ENCODE peak calls at places on chromosomes 11 and 22, in nine cellular contexts. A, D, C, P, Q, V, F, X and O are unnamed samples.

GRCh38 chr11:133347988-133348387 is 184.3 kb downstream of the OPCML start:
- DNase-seq in A (no peak), D (no peak), C (no peak), P (no peak), Q (no peak), V (no peak), F (no peak), X (no peak), O (no peak)

GRCh38 chr22:42909363-42910058 is 52.4 kb upstream of the ARFGAP3 start:
- DNase-seq in A (no peak), D (no peak), C (no peak), P (no peak), Q (no peak), V (no peak), F (no peak), X (no peak), O (no peak)

GRCh38 chr22:38921126-38921525 is 36.3 kb upstream of the APOBEC3A start:
- DNase-seq in A (no peak), D (no peak), C (no peak), P (no peak), Q (no peak), V (no peak), F (no peak), X (peak), O (no peak)

GRCh38 chr11:47499160-47499559 is 50.2 kb upstream of the RAPSN start:
- DNase-seq in A (no peak), D (no peak), C (no peak), P (no peak), Q (no peak), V (no peak), F (no peak), X (no peak), O (no peak)

GRCh38 chr11:64007160-64007628 is 21.0 kb downstream of the OTUB1 start:
- DNase-seq in A (no peak), D (no peak), C (peak), P (peak), Q (no peak), V (no peak), F (peak), X (no peak), O (no peak)

GRCh38 chr11:12253843-12254281 is 123.5 kb upstream of the PARVA start:
- DNase-seq in A (no peak), D (no peak), C (no peak), P (no peak), Q (no peak), V (no peak), F (no peak), X (no peak), O (no peak)

GRCh38 chr11:112302226-112302868 is 41.7 kb upstream of the PLET1 start:
- DNase-seq in A (no peak), D (no peak), C (no peak), P (peak), Q (peak), V (no peak), F (peak), X (no peak), O (no peak)

GRCh38 chr11:56932572-56933235 is 56.0 kb upstream of the OR5AK2 start:
- DNase-seq in A (no peak), D (no peak), C (no peak), P (no peak), Q (peak), V (no peak), F (peak), X (no peak), O (no peak)

GRCh38 chr22:39178206-39179111 is 26.0 kb upstream of the CBX7 start:
- DNase-seq in A (no peak), D (no peak), C (no peak), P (no peak), Q (peak), V (no peak), F (peak), X (no peak), O (no peak)

GRCh38 chr11:72758304-72758689 is 6.1 kb upstream of the ARAP1 start:
- DNase-seq in A (no peak), D (no peak), C (no peak), P (no peak), Q (peak), V (no peak), F (no peak), X (no peak), O (no peak)

GRCh38 chr11:60951909-60952741 is at the start of gene SLC15A3:
- DNase-seq in A (peak), D (peak), C (peak), P (peak), Q (peak), V (peak), F (peak), X (peak), O (peak)

GRCh38 chr11:132093861-132094260 is 723.4 kb downstream of the NTM start:
- DNase-seq in A (no peak), D (no peak), C (no peak), P (no peak), Q (no peak), V (no peak), F (no peak), X (no peak), O (no peak)

GRCh38 chr11:110491577-110492352 is 62.0 kb downstream of the FDX1 start:
- DNase-seq in A (no peak), D (no peak), C (no peak), P (no peak), Q (no peak), V (no peak), F (peak), X (no peak), O (no peak)

DNA sequence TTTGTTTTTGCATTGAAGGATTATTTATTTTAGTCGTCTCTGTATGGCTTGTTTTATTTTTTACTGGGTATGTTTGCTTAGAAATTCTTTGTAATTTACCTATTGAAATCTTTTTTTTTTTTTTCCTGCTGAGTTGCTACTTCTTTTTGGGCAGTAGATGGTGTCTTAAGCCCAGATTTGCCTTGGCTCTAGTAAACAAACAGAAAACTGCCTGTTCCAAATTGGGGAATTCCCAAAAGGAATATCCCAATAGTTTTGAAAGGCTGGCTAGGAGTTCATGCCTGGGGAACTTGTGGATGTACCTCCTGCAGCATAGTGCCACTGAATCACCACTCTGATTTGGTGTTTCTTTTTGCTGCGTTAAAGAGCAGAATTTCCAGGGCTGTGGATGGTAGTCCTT is 17.7 kb downstream of the PAMR1 start:
- DNase-seq in A (no peak), D (no peak), C (no peak), P (no peak), Q (peak), V (no peak), F (no peak), X (no peak), O (no peak)
- TF ChIP-seq CTCF in A (no peak), D (no peak), C (no peak), P (no peak), Q (no peak), V (no peak), F (no peak), X (no peak), O (no peak)

GRCh38 chr22:48507595-48508350 is 1319.9 kb downstream of the BRD1 start:
- DNase-seq in A (no peak), D (no peak), C (no peak), P (no peak), Q (no peak), V (no peak), F (no peak), X (no peak), O (no peak)
- TF ChIP-seq CTCF in A (no peak), D (no peak), C (no peak), P (no peak), Q (no peak), V (no peak), F (no peak), X (no peak), O (no peak)

GRCh38 chr11:15216678-15217077 is 102.0 kb downstream of the INSC start:
- DNase-seq in A (peak), D (no peak), C (no peak), P (no peak), Q (peak), V (no peak), F (no peak), X (no peak), O (peak)
- TF ChIP-seq CTCF in A (peak), D (no peak), C (no peak), P (no peak), Q (peak), V (no peak), F (peak), X (no peak), O (peak)

DNA sequence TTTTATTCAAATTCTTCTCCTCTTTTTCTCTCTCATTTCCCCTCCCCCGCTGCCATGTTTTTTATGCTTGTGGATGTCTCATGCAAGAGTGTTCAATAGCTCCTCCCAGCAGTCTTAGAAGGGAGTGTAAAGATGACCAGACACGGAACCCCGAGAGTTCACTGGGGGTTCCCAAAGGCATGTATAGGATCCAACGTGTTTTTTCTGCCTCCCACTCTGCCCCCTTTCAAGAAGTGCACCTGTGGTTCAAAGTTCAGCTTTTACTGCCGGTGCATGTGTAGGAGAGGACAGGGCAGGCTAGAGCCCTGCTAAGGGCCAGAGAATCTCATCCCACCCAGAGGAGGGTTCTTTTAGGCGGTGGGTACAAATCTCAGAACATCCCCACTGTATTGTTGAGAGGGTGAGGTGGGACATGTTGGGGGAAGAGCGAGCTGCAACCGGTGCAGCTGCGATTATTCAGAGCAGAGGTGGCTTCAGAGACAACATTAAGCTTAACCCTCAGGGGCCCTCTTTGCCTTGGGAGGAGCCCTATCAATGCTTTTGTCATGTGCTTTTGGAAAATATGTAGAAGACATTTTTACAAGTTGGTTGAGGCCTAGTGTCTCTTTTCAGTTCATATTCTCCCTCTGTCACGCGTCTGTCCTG is 14.5 kb downstream of the MIF start:
- DNase-seq in A (no peak), D (no peak), C (no peak), P (no peak), Q (no peak), V (no peak), F (no peak), X (no peak), O (no peak)
- TF ChIP-seq CTCF in A (no peak), D (no peak), C (no peak), P (no peak), Q (no peak), V (no peak), F (no peak), X (no peak), O (no peak)

GRCh38 chr11:101914737-101915426 is at the start of gene CEP126:
- DNase-seq in A (peak), D (peak), C (peak), P (peak), Q (peak), V (peak), F (peak), X (peak), O (peak)
- TF ChIP-seq CTCF in A (peak), D (peak), C (peak), P (peak), Q (peak), V (peak), F (peak), X (peak), O (no peak)

GRCh38 chr11:65014146-65014960 is at the start of gene ARL2:
- DNase-seq in A (peak), D (no peak), C (peak), P (peak), Q (no peak), V (no peak), F (no peak), X (no peak), O (peak)

GRCh38 chr11:65016705-65017104 is 2.7 kb downstream of the ARL2 start:
- DNase-seq in A (no peak), D (no peak), C (no peak), P (no peak), Q (no peak), V (no peak), F (no peak), X (no peak), O (no peak)

GRCh38 chr11:65013130-65013691 is 749 bp upstream of the ARL2 start:
- DNase-seq in A (peak), D (peak), C (peak), P (peak), Q (peak), V (peak), F (peak), X (no peak), O (peak)

GRCh38 chr11:65017927-65018326 is 4.0 kb downstream of the ARL2 start:
- DNase-seq in A (no peak), D (no peak), C (no peak), P (no peak), Q (no peak), V (no peak), F (no peak), X (no peak), O (no peak)

GRCh38 chr11:65013692-65014145 is 241 bp upstream of the ARL2 start:
- DNase-seq in A (peak), D (peak), C (peak), P (peak), Q (peak), V (peak), F (peak), X (peak), O (peak)
- TF ChIP-seq CTCF in A (peak), D (peak), C (no peak), P (peak), Q (no peak), V (peak), F (peak), X (peak), O (peak)

DNA sequence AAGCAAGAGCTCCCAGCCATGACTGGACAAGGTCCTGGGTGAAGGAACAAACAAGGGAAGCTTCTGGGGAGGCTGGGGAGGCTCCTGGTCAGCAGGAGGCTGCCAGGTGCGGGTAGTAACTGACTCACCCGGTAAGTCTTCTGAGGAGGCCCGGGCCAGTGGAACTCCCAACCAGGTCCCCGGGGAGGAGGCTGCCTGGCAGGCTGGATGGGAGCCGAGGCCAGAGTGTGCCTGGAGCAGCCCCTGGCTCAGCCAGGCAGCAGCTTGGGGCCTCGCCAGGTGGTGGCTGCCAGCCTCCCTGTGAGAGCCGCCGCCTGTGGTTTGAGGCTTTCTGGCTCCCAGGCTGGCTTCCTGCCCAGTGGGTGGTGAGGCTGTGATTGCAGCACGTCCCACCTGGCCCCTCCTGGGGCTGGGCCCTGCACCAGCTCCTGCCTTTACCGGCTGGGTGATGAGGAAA is 46.2 kb downstream of the IGF2 start:
- DNase-seq in A (no peak), D (no peak), C (peak), P (no peak), Q (peak), V (peak), F (peak), X (peak), O (no peak)
- TF ChIP-seq CTCF in A (no peak), D (no peak), C (no peak), P (no peak), Q (no peak), V (no peak), F (no peak), X (no peak), O (no peak)

GRCh38 chr11:29119691-29120328 is 897.0 kb downstream of the KCNA4 start:
- DNase-seq in A (no peak), D (no peak), C (no peak), P (no peak), Q (peak), V (no peak), F (peak), X (no peak), O (no peak)

GRCh38 chr11:29125621-29126020 is 891.2 kb downstream of the KCNA4 start:
- DNase-seq in A (no peak), D (no peak), C (no peak), P (no peak), Q (no peak), V (no peak), F (no peak), X (no peak), O (no peak)

GRCh38 chr11:29119116-29119515 is 897.7 kb downstream of the KCNA4 start:
- DNase-seq in A (no peak), D (no peak), C (no peak), P (no peak), Q (peak), V (no peak), F (peak), X (no peak), O (no peak)

GRCh38 chr11:29124436-29124835 is 892.4 kb downstream of the KCNA4 start:
- DNase-seq in A (no peak), D (no peak), C (no peak), P (no peak), Q (no peak), V (no peak), F (no peak), X (no peak), O (no peak)

GRCh38 chr11:29120329-29120695 is 896.5 kb downstream of the KCNA4 start:
- DNase-seq in A (no peak), D (no peak), C (no peak), P (no peak), Q (no peak), V (no peak), F (no peak), X (no peak), O (no peak)
- TF ChIP-seq CTCF in A (no peak), D (no peak), C (no peak), P (no peak), Q (no peak), V (no peak), F (no peak), X (no peak), O (no peak)